ENCODE peak calls at places on chromosomes 4 and X, in six cellular contexts. U, Q, O, Z, B and D are unnamed samples.

GRCh38 chr4:77154761-77155499 is 2.1 kb upstream of the CCNG2 start:
- DNase-seq in U (no peak), Q (no peak), O (no peak), Z (no peak), B (no peak), D (no peak)

GRCh38 chrX:149510386-149510785 is 5.3 kb upstream of the IDS start:
- DNase-seq in U (no peak), Q (no peak), O (no peak), Z (no peak), B (no peak), D (peak; percentile 13)

GRCh38 chr4:8316911-8317351 is 47.4 kb downstream of the HTRA3 start:
- DNase-seq in U (no peak), Q (peak; percentile 31), O (no peak), Z (no peak), B (no peak), D (no peak)

GRCh38 chrX:123968383-123969050 is 7.0 kb downstream of the STAG2 start:
- DNase-seq in U (no peak), Q (no peak), O (no peak), Z (no peak), B (no peak), D (no peak)

GRCh38 chrX:10932842-10933440 is 178.2 kb upstream of the HCCS start:
- DNase-seq in U (no peak), Q (no peak), O (no peak), Z (peak; percentile 41), B (no peak), D (no peak)

GRCh38 chr4:153205028-153205648 is 895 bp downstream of the TRIM2 start:
- DNase-seq in U (peak; percentile 19), Q (no peak), O (peak; percentile 26), Z (no peak), B (no peak), D (peak; percentile 26)

GRCh38 chr4:36872679-36873078 is 371.9 kb upstream of the NWD2 start:
- DNase-seq in U (no peak), Q (no peak), O (no peak), Z (no peak), B (no peak), D (no peak)

GRCh38 chr4:102869569-102870227 is 906 bp downstream of the CISD2 start:
- DNase-seq in U (no peak), Q (no peak), O (no peak), Z (peak; percentile 2), B (no peak), D (no peak)

GRCh38 chr4:16155503-16156169 is 70.6 kb downstream of the TAPT1 start:
- DNase-seq in U (no peak), Q (no peak), O (no peak), Z (no peak), B (no peak), D (no peak)

GRCh38 chr4:145044341-145044740 is 53.7 kb downstream of the ANAPC10 start:
- DNase-seq in U (no peak), Q (no peak), O (no peak), Z (peak; percentile 55), B (no peak), D (no peak)

GRCh38 chrX:10525381-10525780 is 95.0 kb downstream of the MID1 start:
- DNase-seq in U (no peak), Q (no peak), O (no peak), Z (no peak), B (no peak), D (no peak)

GRCh38 chrX:101208152-101208905 is 11.3 kb upstream of the DRP2 start:
- DNase-seq in U (no peak), Q (no peak), O (no peak), Z (peak; percentile 41), B (no peak), D (no peak)

GRCh38 chrX:2538016-2538415 is 37.2 kb upstream of the DHRSX start:
- DNase-seq in U (no peak), Q (no peak), O (no peak), Z (no peak), B (no peak), D (peak; percentile 87)

GRCh38 chr4:8267077-8267476 is 2.5 kb upstream of the HTRA3 start:
- DNase-seq in U (peak; percentile 94), Q (peak; percentile 92), O (no peak), Z (peak; percentile 33), B (peak; percentile 87), D (peak; percentile 71)

GRCh38 chrX:78029663-78030062 is 60.2 kb upstream of the PGAM4 start:
- DNase-seq in U (peak; percentile 9), Q (no peak), O (no peak), Z (peak; percentile 33), B (no peak), D (peak; percentile 17)

GRCh38 chr4:110275871-110276270 is 77.5 kb upstream of the ELOVL6 start:
- DNase-seq in U (no peak), Q (no peak), O (no peak), Z (peak; percentile 8), B (no peak), D (no peak)